ENCODE peak calls at places on chromosomes 2 and 18, in six cellular contexts. X is suprapubic skin, K is GM20000, R is GM12865, N is choroid plexus epithelial cell, W is BJ. Y is an unnamed sample.

GRCh38 chr18:74898965-74899364 is 301.3 kb downstream of the ZNF407 start:
- DNase-seq in X (no peak), K (no peak), R (no peak), N (peak), W (no peak), Y (no peak)

GRCh38 chr2:149559341-149560068 is 28.1 kb downstream of the MMADHC start:
- DNase-seq in X (no peak), K (no peak), R (no peak), N (no peak), W (no peak), Y (no peak)

GRCh38 chr18:59052965-59053960 is 86.4 kb upstream of the SEC11C start:
- DNase-seq in X (no peak), K (no peak), R (no peak), N (peak), W (peak), Y (no peak)

GRCh38 chr2:85157345-85157744 is 24.2 kb downstream of the TCF7L1 start:
- DNase-seq in X (no peak), K (no peak), R (no peak), N (no peak), W (no peak), Y (no peak)

GRCh38 chr2:16051046-16051489 is 110.7 kb downstream of the MYCN start:
- DNase-seq in X (no peak), K (no peak), R (no peak), N (no peak), W (no peak), Y (no peak)

GRCh38 chr2:181955010-181955409 is 30.6 kb upstream of the PPP1R1C start:
- DNase-seq in X (no peak), K (no peak), R (no peak), N (peak), W (no peak), Y (no peak)

GRCh38 chr2:96532641-96533291 is 3.8 kb upstream of the ARID5A start:
- DNase-seq in X (no peak), K (no peak), R (no peak), N (no peak), W (no peak), Y (no peak)

GRCh38 chr2:10520154-10520553 is 72.0 kb upstream of the ODC1 start:
- DNase-seq in X (no peak), K (no peak), R (peak), N (no peak), W (no peak), Y (no peak)

GRCh38 chr2:26302846-26303245 is 43.1 kb upstream of the SELENOI start:
- DNase-seq in X (no peak), K (no peak), R (no peak), N (no peak), W (no peak), Y (no peak)

GRCh38 chr2:90069290-90069894 is 1377.9 kb downstream of the RPIA start:
- DNase-seq in X (no peak), K (peak), R (peak), N (peak), W (no peak), Y (peak)
- TF ChIP-seq CTCF in X (no peak), K (peak), R (peak), N (peak), W (peak), Y (peak)

GRCh38 chr2:170463206-170463537 is 252.0 kb upstream of the SP5 start:
- DNase-seq in X (no peak), K (no peak), R (no peak), N (no peak), W (no peak), Y (no peak)

GRCh38 chr2:170464268-170464667 is 250.9 kb upstream of the SP5 start:
- DNase-seq in X (no peak), K (no peak), R (no peak), N (no peak), W (no peak), Y (no peak)

GRCh38 chr2:170462433-170463205 is 252.5 kb upstream of the SP5 start:
- DNase-seq in X (no peak), K (no peak), R (peak), N (no peak), W (no peak), Y (no peak)

GRCh38 chr2:170465241-170465640 is 249.9 kb upstream of the SP5 start:
- DNase-seq in X (no peak), K (no peak), R (no peak), N (peak), W (no peak), Y (no peak)

GRCh38 chr2:170461875-170462274 is 253.3 kb upstream of the SP5 start:
- DNase-seq in X (no peak), K (no peak), R (no peak), N (peak), W (no peak), Y (no peak)
- TF ChIP-seq CTCF in X (no peak), K (no peak), R (no peak), N (peak), W (no peak), Y (no peak)

DNA sequence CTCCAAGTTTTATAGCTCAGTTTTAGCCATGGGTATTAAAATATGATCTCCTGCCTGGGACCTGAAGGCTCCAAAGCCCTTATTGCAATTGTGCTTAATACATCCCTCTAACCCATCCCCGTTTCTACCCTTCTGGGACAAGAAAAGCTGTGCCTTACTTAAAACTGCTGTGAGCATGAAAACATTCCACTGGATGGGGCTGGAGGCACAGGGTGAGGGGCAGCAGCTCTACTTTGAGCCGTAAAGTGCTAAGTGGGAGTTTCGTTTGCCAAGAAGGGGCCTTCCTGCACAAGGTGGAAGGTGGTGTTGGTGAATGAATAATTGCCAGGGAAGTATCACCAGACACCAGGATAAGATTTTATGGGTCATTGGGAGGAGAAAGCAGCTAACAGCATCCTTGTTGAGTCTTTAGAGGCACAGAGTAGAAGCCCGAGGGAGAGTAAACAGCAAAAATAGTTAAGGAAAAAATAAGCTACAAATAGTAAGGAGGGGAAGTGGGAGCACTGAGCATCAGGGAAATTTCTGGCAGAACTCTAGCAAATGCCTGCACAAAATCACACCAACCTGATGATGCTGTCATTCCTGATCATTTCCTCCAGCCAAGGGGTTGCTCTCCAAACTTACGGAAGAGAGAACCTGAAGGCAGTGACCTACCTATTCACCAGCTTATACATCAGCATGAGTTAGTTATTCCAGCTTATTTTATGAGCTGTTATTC is 218.4 kb downstream of the MREG start:
- DNase-seq in X (no peak), K (no peak), R (no peak), N (peak), W (no peak), Y (peak)
- TF ChIP-seq CTCF in X (no peak), K (no peak), R (no peak), N (peak), W (no peak), Y (peak)

GRCh38 chr2:126886906-126887280 is 11.8 kb upstream of the TEX51 start:
- DNase-seq in X (peak), K (no peak), R (no peak), N (no peak), W (no peak), Y (no peak)

GRCh38 chr2:126887506-126887905 is 11.2 kb upstream of the TEX51 start:
- DNase-seq in X (peak), K (no peak), R (no peak), N (no peak), W (no peak), Y (no peak)

GRCh38 chr2:126884861-126885481 is 13.7 kb upstream of the TEX51 start:
- DNase-seq in X (no peak), K (no peak), R (no peak), N (no peak), W (no peak), Y (no peak)

GRCh38 chr2:126885701-126886121 is 13.0 kb upstream of the TEX51 start:
- DNase-seq in X (peak), K (no peak), R (no peak), N (peak), W (no peak), Y (no peak)

DNA sequence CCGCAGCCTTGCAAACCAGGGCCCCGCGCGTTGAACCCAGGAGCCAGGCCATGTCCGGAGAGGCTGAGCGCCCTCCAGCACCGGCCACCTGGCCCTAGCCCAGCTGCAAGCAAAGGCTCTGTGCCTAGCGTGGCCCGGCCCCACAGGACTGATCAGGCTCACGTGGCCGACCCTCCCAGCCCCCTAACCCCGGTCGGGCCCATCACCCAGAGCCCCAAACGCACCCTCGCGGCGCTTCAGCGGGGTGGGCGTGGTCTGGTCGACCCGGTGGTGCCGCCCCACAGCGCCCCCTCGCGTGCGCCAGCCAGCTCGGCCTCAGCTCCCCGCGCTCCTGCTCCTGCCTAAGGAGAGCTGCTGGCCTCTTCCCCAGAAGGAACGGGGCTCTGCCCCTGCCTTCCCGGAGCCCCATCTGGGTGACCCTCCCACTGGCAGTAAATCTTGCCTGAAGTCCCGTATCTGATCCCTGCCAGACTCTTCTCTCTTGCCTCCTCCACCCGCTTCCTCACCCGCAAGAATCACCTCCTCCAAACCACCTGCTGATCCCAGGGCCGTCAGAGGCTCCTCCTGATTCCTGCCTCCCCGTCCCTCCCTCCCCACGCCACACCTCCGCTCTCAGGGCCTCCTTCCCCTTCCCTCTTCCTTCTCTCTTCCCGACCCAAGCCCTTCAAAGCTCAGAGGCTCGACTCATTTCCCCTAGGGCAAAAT is 12.3 kb upstream of the TEX51 start:
- DNase-seq in X (peak), K (peak), R (peak), N (peak), W (no peak), Y (peak)
- TF ChIP-seq CTCF in X (peak), K (peak), R (peak), N (peak), W (peak), Y (peak)

GRCh38 chr2:3575534-3576324 is 669 bp downstream of the RPS7 start:
- DNase-seq in X (no peak), K (no peak), R (peak), N (peak), W (no peak), Y (no peak)

GRCh38 chr2:3574155-3574554 is 905 bp upstream of the RPS7 start:
- DNase-seq in X (no peak), K (no peak), R (no peak), N (no peak), W (no peak), Y (no peak)

GRCh38 chr2:3571284-3571683 is 3.8 kb upstream of the RPS7 start:
- DNase-seq in X (no peak), K (no peak), R (no peak), N (no peak), W (no peak), Y (no peak)

GRCh38 chr2:3566806-3567205 is 8.3 kb upstream of the RPS7 start:
- DNase-seq in X (no peak), K (no peak), R (no peak), N (no peak), W (no peak), Y (no peak)

DNA sequence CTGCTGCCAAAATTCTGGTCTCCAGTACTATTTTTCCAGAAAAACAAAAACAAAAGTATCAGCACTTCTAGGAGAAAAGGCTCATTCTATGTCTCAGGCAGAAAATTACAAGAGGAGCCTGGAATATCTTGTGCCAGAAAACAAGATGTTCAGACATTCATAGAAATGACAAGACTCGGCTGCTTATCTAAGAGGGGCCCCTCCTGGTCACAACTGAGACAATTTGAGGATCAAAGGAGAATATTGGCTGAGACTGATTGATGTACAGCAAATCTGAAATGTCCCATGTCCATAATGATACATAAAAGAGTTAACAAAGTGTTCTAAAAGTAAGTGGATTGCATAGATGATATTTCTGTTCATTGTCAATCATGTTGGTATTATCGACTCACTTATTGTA is 2.4 kb upstream of the RPS7 start:
- DNase-seq in X (no peak), K (no peak), R (no peak), N (no peak), W (no peak), Y (no peak)
- TF ChIP-seq CTCF in X (no peak), K (no peak), R (no peak), N (no peak), W (no peak), Y (no peak)

GRCh38 chr2:157793053-157793612 is 83.0 kb downstream of the ACVR1 start:
- DNase-seq in X (no peak), K (no peak), R (no peak), N (peak), W (no peak), Y (no peak)
- TF ChIP-seq CTCF in X (no peak), K (no peak), R (no peak), N (no peak), W (peak), Y (peak)

GRCh38 chr2:109435066-109435690 is 178.6 kb downstream of the SEPTIN10 start:
- DNase-seq in X (peak), K (no peak), R (no peak), N (no peak), W (no peak), Y (no peak)

GRCh38 chr2:109434351-109434750 is 179.4 kb downstream of the SEPTIN10 start:
- DNase-seq in X (peak), K (no peak), R (no peak), N (no peak), W (no peak), Y (no peak)

GRCh38 chr2:109437325-109438090 is 176.3 kb downstream of the SEPTIN10 start:
- DNase-seq in X (no peak), K (no peak), R (no peak), N (no peak), W (no peak), Y (no peak)

GRCh38 chr2:109436635-109437225 is 177.0 kb downstream of the SEPTIN10 start:
- DNase-seq in X (no peak), K (no peak), R (no peak), N (no peak), W (no peak), Y (no peak)

DNA sequence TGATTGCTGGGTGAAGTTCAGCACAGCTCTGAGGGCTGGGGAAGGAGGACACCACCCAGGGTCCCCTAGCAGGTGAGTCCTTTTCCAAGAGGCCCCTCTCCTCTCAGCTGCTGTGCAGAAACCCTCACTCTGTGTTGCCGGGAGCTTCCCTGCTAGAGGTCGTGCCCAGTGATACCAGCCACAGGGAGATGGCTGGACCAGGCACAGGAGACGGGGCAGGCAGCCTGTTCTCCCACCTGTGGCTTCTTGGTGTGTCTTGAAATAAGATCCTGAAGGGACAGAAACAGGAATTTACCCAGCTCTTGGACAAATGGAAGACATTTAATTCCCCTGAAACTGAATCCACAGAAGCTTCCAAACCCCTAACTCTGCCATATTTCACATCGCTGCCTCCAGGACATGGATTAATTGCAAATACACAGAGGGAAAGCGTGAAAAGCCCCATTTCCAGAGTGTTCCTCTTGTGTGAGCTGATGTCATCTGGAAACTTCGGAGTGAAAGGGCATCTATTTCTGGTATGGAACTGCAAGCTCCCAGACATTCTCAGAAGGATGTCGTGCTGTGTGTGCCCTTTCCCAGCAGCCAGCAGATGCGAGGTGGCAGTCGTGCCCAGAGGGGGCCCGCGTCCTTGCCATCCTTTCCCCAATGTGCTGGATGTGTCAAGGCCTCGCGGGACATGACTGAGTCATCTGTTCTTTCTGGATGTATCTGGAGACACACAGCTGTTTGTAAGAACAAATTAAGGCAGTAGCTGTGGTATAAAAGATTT is 177.7 kb downstream of the SEPTIN10 start:
- DNase-seq in X (peak), K (no peak), R (no peak), N (peak), W (no peak), Y (no peak)
- TF ChIP-seq CTCF in X (no peak), K (no peak), R (no peak), N (no peak), W (no peak), Y (no peak)